ENCODE peak calls at places on chromosomes 6 and 20, in four cellular contexts. One of them, this sample, is unnamed.

GRCh38 chr6:90003941-90004340 is 109.7 kb downstream of the GJA10 start:
- DNase-seq in HepG2: no peak
- DNase-seq in DND-41: no peak
- DNase-seq in mammary epithelial cell: no peak
- DNase-seq in this sample: no peak

GRCh38 chr6:111687652-111688051 is 82.0 kb upstream of the TRAF3IP2 start:
- DNase-seq in HepG2: no peak
- DNase-seq in DND-41: no peak
- DNase-seq in mammary epithelial cell: no peak
- DNase-seq in this sample: no peak

GRCh38 chr6:1872649-1873131 is 263.0 kb downstream of the FOXC1 start:
- DNase-seq in HepG2: no peak
- DNase-seq in DND-41: no peak
- DNase-seq in mammary epithelial cell: no peak
- DNase-seq in this sample: peak

GRCh38 chr6:41488064-41488391 is 58.2 kb upstream of the FOXP4 start:
- DNase-seq in HepG2: no peak
- DNase-seq in DND-41: no peak
- DNase-seq in mammary epithelial cell: no peak
- DNase-seq in this sample: no peak

GRCh38 chr20:32539817-32540675 is 45.1 kb downstream of the NOL4L start:
- DNase-seq in HepG2: peak
- DNase-seq in DND-41: peak
- DNase-seq in mammary epithelial cell: no peak
- DNase-seq in this sample: no peak

GRCh38 chr6:91082311-91082803 is 495.5 kb upstream of the MAP3K7 start:
- DNase-seq in HepG2: no peak
- DNase-seq in DND-41: no peak
- DNase-seq in mammary epithelial cell: peak
- DNase-seq in this sample: peak

GRCh38 chr20:18849131-18849530 is 35.5 kb downstream of the SCP2D1 start:
- DNase-seq in HepG2: no peak
- DNase-seq in DND-41: no peak
- DNase-seq in mammary epithelial cell: no peak
- DNase-seq in this sample: peak

GRCh38 chr6:9437836-9438235 is 977.0 kb downstream of the TFAP2A start:
- DNase-seq in HepG2: no peak
- DNase-seq in DND-41: no peak
- DNase-seq in mammary epithelial cell: peak
- DNase-seq in this sample: no peak

GRCh38 chr20:18902181-18902725 is 88.7 kb downstream of the SCP2D1 start:
- DNase-seq in HepG2: no peak
- DNase-seq in DND-41: no peak
- DNase-seq in mammary epithelial cell: no peak
- DNase-seq in this sample: peak

GRCh38 chr6:89842228-89842627 is 12.5 kb downstream of the CASP8AP2 start:
- DNase-seq in HepG2: no peak
- DNase-seq in DND-41: no peak
- DNase-seq in mammary epithelial cell: no peak
- DNase-seq in this sample: no peak

GRCh38 chr20:57938158-57939108 is 228.6 kb upstream of the PMEPA1 start:
- DNase-seq in HepG2: no peak
- DNase-seq in DND-41: no peak
- DNase-seq in mammary epithelial cell: no peak
- DNase-seq in this sample: no peak

GRCh38 chr20:19888269-19888669 is 128.9 kb upstream of the NAA20 start:
- DNase-seq in HepG2: no peak
- DNase-seq in DND-41: no peak
- DNase-seq in mammary epithelial cell: no peak
- DNase-seq in this sample: no peak

GRCh38 chr6:170087946-170088348 is 202.9 kb downstream of the DLL1 start:
- DNase-seq in HepG2: no peak
- DNase-seq in DND-41: peak
- DNase-seq in mammary epithelial cell: no peak
- DNase-seq in this sample: no peak

GRCh38 chr20:63354636-63355385 is 6.3 kb downstream of the CHRNA4 start:
- DNase-seq in HepG2: no peak
- DNase-seq in DND-41: no peak
- DNase-seq in mammary epithelial cell: no peak
- DNase-seq in this sample: no peak

GRCh38 chr6:106050538-106050937 is 35.6 kb upstream of the PRDM1 start:
- DNase-seq in HepG2: no peak
- DNase-seq in DND-41: no peak
- DNase-seq in mammary epithelial cell: no peak
- DNase-seq in this sample: no peak

GRCh38 chr6:169720207-169720855 is 4.0 kb downstream of the PHF10 start:
- DNase-seq in HepG2: no peak
- DNase-seq in DND-41: no peak
- DNase-seq in mammary epithelial cell: no peak
- DNase-seq in this sample: no peak

GRCh38 chr6:31113861-31114539 is 600 bp upstream of the PSORS1C1 start:
- DNase-seq in HepG2: no peak
- DNase-seq in DND-41: no peak
- DNase-seq in mammary epithelial cell: no peak
- DNase-seq in this sample: no peak

GRCh38 chr20:25025986-25026605 is 31.8 kb downstream of the ACSS1 start:
- DNase-seq in HepG2: no peak
- DNase-seq in DND-41: no peak
- DNase-seq in mammary epithelial cell: no peak
- DNase-seq in this sample: no peak

GRCh38 chr6:30891816-30892553 is 7.7 kb downstream of the DDR1 start:
- DNase-seq in HepG2: no peak
- DNase-seq in DND-41: no peak
- DNase-seq in mammary epithelial cell: no peak
- DNase-seq in this sample: no peak

GRCh38 chr6:154510144-154510905 is at the start of gene CNKSR3:
- DNase-seq in HepG2: peak
- DNase-seq in DND-41: no peak
- DNase-seq in mammary epithelial cell: peak
- DNase-seq in this sample: peak

GRCh38 chr20:23622839-23623343 is 14.9 kb downstream of the CST3 start:
- DNase-seq in HepG2: peak
- DNase-seq in DND-41: no peak
- DNase-seq in mammary epithelial cell: peak
- DNase-seq in this sample: no peak

GRCh38 chr6:6599468-6599873 is 11.0 kb downstream of the LY86 start:
- DNase-seq in HepG2: no peak
- DNase-seq in DND-41: no peak
- DNase-seq in mammary epithelial cell: no peak
- DNase-seq in this sample: no peak

GRCh38 chr6:125868996-125869395 is 78.2 kb downstream of the NCOA7 start:
- DNase-seq in HepG2: no peak
- DNase-seq in DND-41: no peak
- DNase-seq in mammary epithelial cell: no peak
- DNase-seq in this sample: no peak

GRCh38 chr6:84774174-84775158 is 10.1 kb upstream of the TBX18 start:
- DNase-seq in HepG2: no peak
- DNase-seq in DND-41: no peak
- DNase-seq in mammary epithelial cell: peak
- DNase-seq in this sample: peak

GRCh38 chr6:31954511-31954910 is 4.3 kb downstream of the NELFE start:
- DNase-seq in HepG2: no peak
- DNase-seq in DND-41: no peak
- DNase-seq in mammary epithelial cell: no peak
- DNase-seq in this sample: no peak

GRCh38 chr6:41707565-41708200 is 27.7 kb downstream of the TFEB start:
- DNase-seq in HepG2: no peak
- DNase-seq in DND-41: peak
- DNase-seq in mammary epithelial cell: no peak
- DNase-seq in this sample: no peak

GRCh38 chr20:4729265-4729664 is 7.6 kb downstream of the PRND start:
- DNase-seq in HepG2: no peak
- DNase-seq in DND-41: no peak
- DNase-seq in mammary epithelial cell: no peak
- DNase-seq in this sample: no peak

GRCh38 chr6:100456178-100456880 is 8.4 kb downstream of the SIM1 start:
- DNase-seq in HepG2: no peak
- DNase-seq in DND-41: no peak
- DNase-seq in mammary epithelial cell: no peak
- DNase-seq in this sample: peak

GRCh38 chr20:8855315-8855714 is 213.6 kb upstream of the PLCB4 start:
- DNase-seq in HepG2: no peak
- DNase-seq in DND-41: no peak
- DNase-seq in mammary epithelial cell: no peak
- DNase-seq in this sample: no peak

GRCh38 chr20:47337413-47337812 is 19.1 kb downstream of the ZMYND8 start:
- DNase-seq in HepG2: no peak
- DNase-seq in DND-41: no peak
- DNase-seq in mammary epithelial cell: no peak
- DNase-seq in this sample: no peak

GRCh38 chr6:36978687-36979086 is 7.3 kb downstream of the MTCH1 start:
- DNase-seq in HepG2: no peak
- DNase-seq in DND-41: no peak
- DNase-seq in mammary epithelial cell: no peak
- DNase-seq in this sample: no peak

GRCh38 chr6:34143884-34144580 is 1.9 kb downstream of the GRM4 start:
- DNase-seq in HepG2: peak
- DNase-seq in DND-41: no peak
- DNase-seq in mammary epithelial cell: no peak
- DNase-seq in this sample: peak
- TF ChIP-seq EZH2 in HepG2: peak
- TF ChIP-seq EZH2 in DND-41: no peak
- TF ChIP-seq EZH2 in mammary epithelial cell: peak
- TF ChIP-seq EZH2 in this sample: peak

GRCh38 chr6:53651764-53652401 is 13.7 kb downstream of the KLHL31 start:
- DNase-seq in HepG2: peak
- DNase-seq in DND-41: no peak
- DNase-seq in mammary epithelial cell: peak
- DNase-seq in this sample: peak
- TF ChIP-seq EZH2 in HepG2: no peak
- TF ChIP-seq EZH2 in DND-41: no peak
- TF ChIP-seq EZH2 in mammary epithelial cell: no peak
- TF ChIP-seq EZH2 in this sample: peak

GRCh38 chr6:7727150-7727950 is 1.5 kb downstream of the BMP6 start:
- DNase-seq in HepG2: no peak
- DNase-seq in DND-41: no peak
- DNase-seq in mammary epithelial cell: peak
- DNase-seq in this sample: peak

GRCh38 chr6:7726416-7727149 is 684 bp downstream of the BMP6 start:
- DNase-seq in HepG2: no peak
- DNase-seq in DND-41: no peak
- DNase-seq in mammary epithelial cell: peak
- DNase-seq in this sample: peak

GRCh38 chr6:7725849-7726415 is at the start of gene BMP6:
- DNase-seq in HepG2: peak
- DNase-seq in DND-41: no peak
- DNase-seq in mammary epithelial cell: peak
- DNase-seq in this sample: peak

GRCh38 chr6:7723554-7723953 is 2.3 kb upstream of the BMP6 start:
- DNase-seq in HepG2: no peak
- DNase-seq in DND-41: no peak
- DNase-seq in mammary epithelial cell: no peak
- DNase-seq in this sample: no peak

DNA sequence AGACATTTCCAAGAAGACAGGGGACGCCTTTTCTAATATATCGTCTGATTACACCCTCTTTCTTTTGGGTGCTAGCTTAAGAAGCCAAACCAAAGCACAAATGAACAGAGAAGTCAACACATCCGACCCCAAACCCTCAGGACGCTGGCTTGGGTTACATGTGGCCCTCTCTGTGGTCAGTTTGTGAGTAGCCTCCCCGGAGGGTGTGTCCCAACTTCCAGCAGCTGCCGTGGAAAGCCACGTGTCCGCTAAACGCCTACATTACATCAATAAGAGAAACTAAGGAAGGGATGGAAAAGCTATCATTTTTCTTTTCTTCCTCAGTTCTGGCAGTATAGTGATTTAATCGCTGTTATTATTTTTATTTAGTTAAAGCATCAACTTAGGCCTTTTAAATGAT is 487 bp upstream of the BMP6 start:
- DNase-seq in HepG2: no peak
- DNase-seq in DND-41: no peak
- DNase-seq in mammary epithelial cell: no peak
- DNase-seq in this sample: no peak
- TF ChIP-seq EZH2 in HepG2: no peak
- TF ChIP-seq EZH2 in DND-41: no peak
- TF ChIP-seq EZH2 in mammary epithelial cell: no peak
- TF ChIP-seq EZH2 in this sample: no peak

GRCh38 chr6:50820590-50821234 is 2.0 kb downstream of the TFAP2B start:
- DNase-seq in HepG2: no peak
- DNase-seq in DND-41: no peak
- DNase-seq in mammary epithelial cell: no peak
- DNase-seq in this sample: peak

GRCh38 chr6:50818673-50819072 is at the start of gene TFAP2B:
- DNase-seq in HepG2: no peak
- DNase-seq in DND-41: no peak
- DNase-seq in mammary epithelial cell: no peak
- DNase-seq in this sample: no peak

GRCh38 chr6:50819906-50820589 is 1.4 kb downstream of the TFAP2B start:
- DNase-seq in HepG2: no peak
- DNase-seq in DND-41: no peak
- DNase-seq in mammary epithelial cell: peak
- DNase-seq in this sample: peak

GRCh38 chr6:50817638-50817950 is 1.1 kb upstream of the TFAP2B start:
- DNase-seq in HepG2: no peak
- DNase-seq in DND-41: no peak
- DNase-seq in mammary epithelial cell: no peak
- DNase-seq in this sample: no peak

GRCh38 chr6:50819527-50819905 is 845 bp downstream of the TFAP2B start:
- DNase-seq in HepG2: no peak
- DNase-seq in DND-41: no peak
- DNase-seq in mammary epithelial cell: peak
- DNase-seq in this sample: peak
- TF ChIP-seq EZH2 in HepG2: no peak
- TF ChIP-seq EZH2 in DND-41: no peak
- TF ChIP-seq EZH2 in mammary epithelial cell: peak
- TF ChIP-seq EZH2 in this sample: peak

DNA sequence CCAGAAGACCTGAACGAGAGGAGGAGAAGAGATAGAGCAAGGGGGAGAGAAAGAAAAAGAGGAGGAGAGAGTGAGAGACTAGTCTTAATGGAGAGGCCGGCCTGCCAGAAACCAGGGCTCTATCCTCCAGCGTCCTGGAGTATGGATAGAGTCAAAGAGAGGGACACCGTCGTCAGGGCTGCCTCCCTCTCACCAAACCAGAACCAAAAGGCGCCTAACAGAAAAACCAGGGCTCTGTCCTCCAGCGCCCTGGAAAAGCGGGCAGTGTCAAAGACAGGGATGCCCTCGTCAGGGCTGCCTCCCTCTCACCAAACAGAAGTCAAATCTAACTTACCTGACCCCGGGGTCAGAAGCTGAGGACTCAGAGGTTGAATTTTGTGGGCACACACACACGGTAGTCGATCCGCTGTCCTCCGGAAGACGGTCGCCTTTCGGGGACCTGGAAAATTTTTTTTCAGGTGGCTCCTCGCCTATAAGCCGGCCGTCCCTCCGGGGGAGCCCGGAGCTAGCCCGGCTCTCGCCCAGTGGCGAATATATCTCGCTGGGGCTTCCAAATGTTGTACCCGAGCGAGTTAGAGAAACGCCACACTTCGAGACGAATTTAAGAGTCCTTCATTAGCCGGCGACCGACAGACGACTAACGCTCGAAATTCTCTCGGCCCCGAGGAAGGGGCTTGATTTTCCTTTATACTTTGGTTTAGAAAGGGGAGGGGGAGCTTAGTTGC is 148.2 kb downstream of the TRIM27 start:
- DNase-seq in HepG2: no peak
- DNase-seq in DND-41: no peak
- DNase-seq in mammary epithelial cell: no peak
- DNase-seq in this sample: peak
- TF ChIP-seq EZH2 in HepG2: no peak
- TF ChIP-seq EZH2 in DND-41: no peak
- TF ChIP-seq EZH2 in mammary epithelial cell: peak
- TF ChIP-seq EZH2 in this sample: peak

This sample was measured in neural progenitor cell.